ENCODE peak calls at places on chromosomes 11 and 22, in seven cellular contexts. E is stimulated activated CD4-positive, alpha-beta T cell treated with anti-CD3 and anti-CD28 coated beads, Interleukin-1b, Interleukin-23, amount 100 ng/mL, for 4 hours; L is H9; H is heart left ventricle; K is GM12865; U is stimulated activated CD8-positive, alpha-beta memory T cell treated with anti-CD3 and anti-CD28 coated beads, Interleukin-7, amount 100 ng/mL, for 24 hours; X is substantia nigra. Q is an unnamed sample.

GRCh38 chr11:35553831-35554230 is 28.4 kb upstream of the PAMR1 start:
- DNase-seq in L (no peak), H (no peak), E (no peak), X (no peak), U (no peak), K (no peak), Q (no peak)

GRCh38 chr11:72209101-72209500 is 7.5 kb upstream of the FOLR2 start:
- DNase-seq in K (no peak), E (no peak), X (no peak), U (no peak), L (no peak), H (no peak), Q (no peak)

GRCh38 chr11:122046846-122047245 is 69.2 kb downstream of the BLID start:
- DNase-seq in E (no peak), L (no peak), U (no peak), H (no peak), X (no peak), K (no peak), Q (no peak)

GRCh38 chr11:32529994-32530588 is 53.5 kb upstream of the EIF3M start:
- DNase-seq in K (peak; percentile 77), X (no peak), U (no peak), E (no peak), H (no peak), L (no peak), Q (no peak)

GRCh38 chr11:17687946-17688670 is 31.3 kb upstream of the MYOD1 start:
- DNase-seq in K (no peak), L (no peak), X (no peak), U (no peak), E (no peak), H (no peak), Q (no peak)

GRCh38 chr22:47996446-47996857 is 1234.0 kb downstream of the TBC1D22A start:
- DNase-seq in K (peak; percentile 65), X (no peak), E (no peak), L (no peak), H (no peak), U (no peak), Q (no peak)

GRCh38 chr11:71962428-71963038 is 33.7 kb downstream of the RNF121 start:
- DNase-seq in K (peak; percentile 30), X (no peak), U (no peak), E (no peak), L (no peak), H (no peak), Q (no peak)

GRCh38 chr11:97259884-97260283 is 870.1 kb downstream of the JRKL start:
- DNase-seq in L (no peak), U (no peak), E (no peak), X (no peak), K (no peak), H (no peak), Q (no peak)

GRCh38 chr11:69102732-69103615 is 52.8 kb upstream of the SMIM38 start:
- DNase-seq in L (no peak), U (no peak), K (no peak), X (no peak), H (no peak), E (no peak), Q (no peak)

GRCh38 chr11:115462757-115463156 is 41.5 kb downstream of the CADM1 start:
- DNase-seq in U (no peak), X (no peak), L (no peak), K (no peak), H (no peak), E (no peak), Q (no peak)

GRCh38 chr22:28358244-28358777 is 321.3 kb downstream of the TTC28 start:
- DNase-seq in X (no peak), H (no peak), K (no peak), E (no peak), L (no peak), U (no peak), Q (no peak)

GRCh38 chr22:45421349-45422057 is 8.0 kb downstream of the RIBC2 start:
- DNase-seq in K (no peak), U (no peak), E (no peak), H (no peak), X (no peak), L (no peak), Q (no peak)

GRCh38 chr11:102453286-102453797 is 777 bp upstream of the TMEM123 start:
- DNase-seq in L (peak; percentile 38), H (no peak), E (no peak), K (no peak), U (peak; percentile 12), X (no peak), Q (peak; percentile 33)

GRCh38 chr11:70628881-70629844 is 230.8 kb downstream of the CTTN start:
- DNase-seq in H (peak; percentile 69), L (no peak), X (no peak), E (no peak), U (no peak), K (no peak), Q (no peak)

GRCh38 chr11:129998905-129999304 is 3.7 kb downstream of the PRDM10 start:
- DNase-seq in L (no peak), E (no peak), H (no peak), K (no peak), X (no peak), U (no peak), Q (no peak)

GRCh38 chr11:134634897-134635831 is 223.1 kb upstream of the B3GAT1 start:
- DNase-seq in K (no peak), U (no peak), H (no peak), E (no peak), L (no peak), X (no peak), Q (no peak)

GRCh38 chr11:9462172-9462799 is 1.5 kb downstream of the ZNF143 start:
- DNase-seq in U (no peak), H (no peak), K (peak; percentile 30), X (no peak), L (no peak), E (no peak), Q (no peak)

GRCh38 chr11:73271936-73272679 is at the start of gene P2RY6:
- DNase-seq in K (peak; percentile 69), E (no peak), X (no peak), L (peak; percentile 44), H (no peak), U (no peak), Q (peak; percentile 72)

GRCh38 chr22:30183861-30184278 is 62.7 kb downstream of the LIF start:
- DNase-seq in H (no peak), U (no peak), L (no peak), E (no peak), K (no peak), X (no peak), Q (no peak)

GRCh38 chr11:2837096-2837601 is 48.4 kb downstream of the CDKN1C start:
- DNase-seq in K (no peak), E (no peak), X (no peak), H (peak; percentile 82), U (no peak), L (peak; percentile 88), Q (no peak)